ENCODE peak calls at places on chromosomes 2 and 18, in eight cellular contexts. F, Y, A, V, N, E, K and C are unnamed samples.

GRCh38 chr2:200525066-200525465 is 941 bp upstream of the SGO2 start:
- DNase-seq in F (no peak), Y (no peak), A (no peak), V (no peak), N (no peak), E (no peak), K (no peak), C (no peak)

GRCh38 chr18:41965856-41966255 is 10.8 kb downstream of the PIK3C3 start:
- DNase-seq in F (no peak), Y (no peak), A (no peak), V (no peak), N (no peak), E (no peak), K (no peak), C (no peak)

GRCh38 chr2:100260712-100261620 is 61.3 kb downstream of the LONRF2 start:
- DNase-seq in F (peak), Y (peak), A (peak), V (no peak), N (peak), E (peak), K (peak), C (peak)

GRCh38 chr2:43402002-43402401 is 175.6 kb upstream of the ZFP36L2 start:
- DNase-seq in F (no peak), Y (no peak), A (no peak), V (no peak), N (no peak), E (peak), K (no peak), C (no peak)

GRCh38 chr2:238916875-238917590 is 69.1 kb downstream of the TWIST2 start:
- DNase-seq in F (no peak), Y (no peak), A (no peak), V (peak), N (peak), E (no peak), K (no peak), C (no peak)

GRCh38 chr2:2734308-2734707 is 403.2 kb upstream of the MYT1L start:
- DNase-seq in F (no peak), Y (no peak), A (no peak), V (no peak), N (no peak), E (no peak), K (no peak), C (no peak)

GRCh38 chr2:20185176-20186022 is 39.5 kb downstream of the SDC1 start:
- DNase-seq in F (no peak), Y (no peak), A (peak), V (no peak), N (peak), E (no peak), K (peak), C (no peak)

GRCh38 chr2:168449419-168449818 is 6.7 kb upstream of the CERS6 start:
- DNase-seq in F (no peak), Y (no peak), A (no peak), V (no peak), N (no peak), E (no peak), K (peak), C (no peak)

GRCh38 chr18:50432915-50433314 is 58.1 kb downstream of the SKA1 start:
- DNase-seq in F (no peak), Y (peak), A (no peak), V (no peak), N (no peak), E (no peak), K (no peak), C (no peak)

GRCh38 chr2:222708274-222708710 is 36.8 kb downstream of the MOGAT1 start:
- DNase-seq in F (peak), Y (peak), A (peak), V (peak), N (peak), E (peak), K (peak), C (peak)

GRCh38 chr2:53210538-53210937 is 557.1 kb upstream of the CHAC2 start:
- DNase-seq in F (no peak), Y (no peak), A (no peak), V (no peak), N (no peak), E (no peak), K (no peak), C (peak)

GRCh38 chr2:39156107-39156506 is 35.3 kb upstream of the SOS1 start:
- DNase-seq in F (no peak), Y (no peak), A (no peak), V (no peak), N (no peak), E (no peak), K (no peak), C (no peak)

GRCh38 chr2:182391443-182391842 is 35.4 kb downstream of the PDE1A start:
- DNase-seq in F (no peak), Y (no peak), A (no peak), V (no peak), N (no peak), E (no peak), K (no peak), C (no peak)

GRCh38 chr2:220393717-220394116 is 766.3 kb downstream of the SLC4A3 start:
- DNase-seq in F (no peak), Y (no peak), A (no peak), V (no peak), N (no peak), E (no peak), K (no peak), C (no peak)

GRCh38 chr2:38013158-38013752 is 62.7 kb downstream of the CYP1B1 start:
- DNase-seq in F (no peak), Y (no peak), A (no peak), V (no peak), N (no peak), E (no peak), K (no peak), C (no peak)

DNA sequence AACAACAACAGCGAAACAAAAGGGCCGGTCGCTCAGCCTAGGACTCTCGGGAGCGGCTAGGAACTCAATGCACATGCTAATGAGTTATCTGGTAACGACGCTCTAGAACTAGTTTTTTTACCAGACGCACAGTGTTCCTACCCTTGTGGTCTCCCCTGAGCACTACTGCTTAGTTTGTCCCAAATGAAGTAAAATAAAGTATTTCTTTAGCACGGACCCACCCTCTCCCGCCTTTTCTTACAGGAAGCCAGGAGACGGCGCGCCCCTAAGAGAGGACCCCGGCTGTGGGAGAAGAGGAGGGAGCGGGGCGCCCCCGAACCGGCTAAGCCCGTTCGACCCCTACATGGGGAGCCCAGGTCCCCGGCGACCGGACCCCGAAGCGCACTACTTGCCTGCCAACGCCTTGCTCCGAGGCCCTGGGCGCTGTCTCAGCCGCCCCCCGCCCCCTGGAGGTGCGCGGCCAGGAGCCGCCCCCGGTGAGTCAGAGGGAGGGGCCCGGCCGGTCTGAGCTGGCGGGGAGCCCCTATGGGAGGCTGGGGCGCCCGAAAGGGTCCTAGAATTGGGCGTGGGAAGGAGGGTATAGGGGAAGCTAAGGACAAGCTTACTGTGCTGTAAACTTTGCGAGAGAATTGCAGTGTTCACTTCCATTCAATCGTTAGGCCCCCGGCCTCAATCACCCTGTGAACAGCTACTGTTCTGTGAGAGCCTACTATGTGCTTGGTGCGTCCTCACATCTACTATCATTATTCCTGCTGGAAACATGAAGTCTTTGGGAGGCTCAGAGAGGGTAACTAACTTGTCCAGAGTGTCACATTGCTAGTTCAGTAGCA is 3.6 kb upstream of the CAPG start:
- DNase-seq in F (peak), Y (peak), A (no peak), V (peak), N (peak), E (peak), K (peak), C (no peak)
- TF ChIP-seq POLR2AphosphoS5 in F (peak), Y (no peak), A (no peak), V (peak), N (peak), E (peak), K (peak), C (peak)

DNA sequence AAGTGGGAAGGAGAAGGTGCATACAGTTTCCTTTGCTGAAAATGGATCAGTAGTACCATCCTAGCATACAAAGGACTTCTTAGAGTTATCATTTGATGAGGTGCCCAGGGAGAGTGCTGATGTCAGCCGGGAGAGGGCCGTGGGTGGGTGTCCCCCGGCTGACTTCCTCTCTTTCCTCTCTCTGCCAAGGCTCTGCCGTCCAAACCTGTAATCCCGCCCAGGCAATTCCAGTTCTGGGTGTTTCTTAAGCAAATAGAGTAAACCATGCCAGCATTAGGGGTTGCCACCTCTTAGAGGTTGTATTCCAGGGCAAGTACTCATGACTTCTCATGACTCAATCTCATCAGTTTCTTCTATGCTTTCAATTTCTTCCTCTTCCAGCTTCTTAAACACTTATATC is 117.2 kb downstream of the GATA6 start:
- DNase-seq in F (peak), Y (no peak), A (no peak), V (no peak), N (peak), E (peak), K (peak), C (no peak)
- H3K4me3 ChIP-seq in F (no peak), Y (no peak), A (no peak), V (no peak), N (peak), E (no peak), K (no peak), C (no peak)

GRCh38 chr2:30180230-30180629 is 33.4 kb downstream of the YPEL5 start:
- DNase-seq in F (no peak), Y (no peak), A (no peak), V (no peak), N (no peak), E (no peak), K (no peak), C (no peak)
- TF ChIP-seq POLR2AphosphoS5 in F (no peak), Y (no peak), A (no peak), V (no peak), N (no peak), E (no peak), K (no peak), C (no peak)

GRCh38 chr18:3233004-3233403 is 13.2 kb upstream of the MYOM1 start:
- DNase-seq in F (no peak), Y (no peak), A (no peak), V (no peak), N (no peak), E (no peak), K (no peak), C (no peak)
- H3K4me3 ChIP-seq in F (no peak), Y (no peak), A (no peak), V (no peak), N (no peak), E (no peak), K (no peak), C (no peak)